ENCODE peak calls at places on chromosomes 5 and 9, in five cellular contexts. One of them, this sample, is unnamed.
A peak's percentile ranks its signal among the peaks of the same experiment; 100 is the strongest.

GRCh38 chr5:40223884-40224402 is 455.8 kb upstream of the PTGER4 start:
- DNase-seq in heart right ventricle: no peak
- DNase-seq in CD4-positive, CD25-positive, alpha-beta regulatory T cell: no peak
- DNase-seq in upper lobe of left lung: no peak
- DNase-seq in neuronal stem cell: no peak
- DNase-seq in this sample: no peak

GRCh38 chr5:122415481-122416120 is 103.6 kb downstream of the SNCAIP start:
- DNase-seq in heart right ventricle: peak; percentile 25
- DNase-seq in CD4-positive, CD25-positive, alpha-beta regulatory T cell: no peak
- DNase-seq in upper lobe of left lung: peak; percentile 31
- DNase-seq in neuronal stem cell: peak; percentile 53
- DNase-seq in this sample: peak; percentile 42

GRCh38 chr9:120730661-120731514 is 16.6 kb upstream of the MEGF9 start:
- DNase-seq in heart right ventricle: peak; percentile 29
- DNase-seq in CD4-positive, CD25-positive, alpha-beta regulatory T cell: no peak
- DNase-seq in upper lobe of left lung: peak; percentile 93
- DNase-seq in neuronal stem cell: peak; percentile 44
- DNase-seq in this sample: no peak

GRCh38 chr9:79382468-79382867 is 189.3 kb upstream of the TLE4 start:
- DNase-seq in heart right ventricle: no peak
- DNase-seq in CD4-positive, CD25-positive, alpha-beta regulatory T cell: no peak
- DNase-seq in upper lobe of left lung: no peak
- DNase-seq in neuronal stem cell: no peak
- DNase-seq in this sample: no peak

GRCh38 chr5:151332857-151333256 is 14.5 kb downstream of the SLC36A2 start:
- DNase-seq in heart right ventricle: no peak
- DNase-seq in CD4-positive, CD25-positive, alpha-beta regulatory T cell: no peak
- DNase-seq in upper lobe of left lung: no peak
- DNase-seq in neuronal stem cell: no peak
- DNase-seq in this sample: no peak

GRCh38 chr9:114037961-114038723 is 40.0 kb downstream of the AMBP start:
- DNase-seq in heart right ventricle: no peak
- DNase-seq in CD4-positive, CD25-positive, alpha-beta regulatory T cell: no peak
- DNase-seq in upper lobe of left lung: peak; percentile 10
- DNase-seq in neuronal stem cell: peak; percentile 75
- DNase-seq in this sample: no peak

GRCh38 chr9:76643399-76644117 is 120.7 kb upstream of the PCA3 start:
- DNase-seq in heart right ventricle: no peak
- DNase-seq in CD4-positive, CD25-positive, alpha-beta regulatory T cell: no peak
- DNase-seq in upper lobe of left lung: no peak
- DNase-seq in neuronal stem cell: no peak
- DNase-seq in this sample: no peak

GRCh38 chr9:83459830-83460229 is 78.4 kb downstream of the FRMD3 start:
- DNase-seq in heart right ventricle: no peak
- DNase-seq in CD4-positive, CD25-positive, alpha-beta regulatory T cell: no peak
- DNase-seq in upper lobe of left lung: no peak
- DNase-seq in neuronal stem cell: no peak
- DNase-seq in this sample: no peak

GRCh38 chr9:124206391-124206790 is 51.4 kb upstream of the NEK6 start:
- DNase-seq in heart right ventricle: no peak
- DNase-seq in CD4-positive, CD25-positive, alpha-beta regulatory T cell: no peak
- DNase-seq in upper lobe of left lung: no peak
- DNase-seq in neuronal stem cell: no peak
- DNase-seq in this sample: no peak

GRCh38 chr5:78611161-78611605 is 37.4 kb downstream of the LHFPL2 start:
- DNase-seq in heart right ventricle: no peak
- DNase-seq in CD4-positive, CD25-positive, alpha-beta regulatory T cell: no peak
- DNase-seq in upper lobe of left lung: no peak
- DNase-seq in neuronal stem cell: peak; percentile 21
- DNase-seq in this sample: no peak

GRCh38 chr5:138664276-138664943 is 88.8 kb upstream of the CTNNA1 start:
- DNase-seq in heart right ventricle: no peak
- DNase-seq in CD4-positive, CD25-positive, alpha-beta regulatory T cell: no peak
- DNase-seq in upper lobe of left lung: no peak
- DNase-seq in neuronal stem cell: no peak
- DNase-seq in this sample: no peak

GRCh38 chr9:96009690-96010477 is 134.4 kb downstream of the ERCC6L2 start:
- DNase-seq in heart right ventricle: no peak
- DNase-seq in CD4-positive, CD25-positive, alpha-beta regulatory T cell: peak; percentile 34
- DNase-seq in upper lobe of left lung: no peak
- DNase-seq in neuronal stem cell: no peak
- DNase-seq in this sample: no peak

GRCh38 chr9:90898229-90898628 is 96.6 kb downstream of the SYK start:
- DNase-seq in heart right ventricle: no peak
- DNase-seq in CD4-positive, CD25-positive, alpha-beta regulatory T cell: no peak
- DNase-seq in upper lobe of left lung: no peak
- DNase-seq in neuronal stem cell: no peak
- DNase-seq in this sample: no peak

GRCh38 chr9:89593776-89594427 is 10.9 kb upstream of the GADD45G start:
- DNase-seq in heart right ventricle: no peak
- DNase-seq in CD4-positive, CD25-positive, alpha-beta regulatory T cell: peak; percentile 31
- DNase-seq in upper lobe of left lung: peak; percentile 51
- DNase-seq in neuronal stem cell: peak; percentile 47
- DNase-seq in this sample: peak; percentile 17

GRCh38 chr5:143201589-143201988 is 201.9 kb downstream of the NR3C1 start:
- DNase-seq in heart right ventricle: no peak
- DNase-seq in CD4-positive, CD25-positive, alpha-beta regulatory T cell: no peak
- DNase-seq in upper lobe of left lung: no peak
- DNase-seq in neuronal stem cell: no peak
- DNase-seq in this sample: no peak

GRCh38 chr5:35009657-35010056 is 38.1 kb downstream of the AGXT2 start:
- DNase-seq in heart right ventricle: no peak
- DNase-seq in CD4-positive, CD25-positive, alpha-beta regulatory T cell: no peak
- DNase-seq in upper lobe of left lung: no peak
- DNase-seq in neuronal stem cell: no peak
- DNase-seq in this sample: no peak

GRCh38 chr5:173451651-173452050 is 123.4 kb upstream of the STC2 start:
- DNase-seq in heart right ventricle: no peak
- DNase-seq in CD4-positive, CD25-positive, alpha-beta regulatory T cell: no peak
- DNase-seq in upper lobe of left lung: no peak
- DNase-seq in neuronal stem cell: no peak
- DNase-seq in this sample: no peak

GRCh38 chr5:173453167-173453566 is 125.0 kb upstream of the STC2 start:
- DNase-seq in heart right ventricle: no peak
- DNase-seq in CD4-positive, CD25-positive, alpha-beta regulatory T cell: no peak
- DNase-seq in upper lobe of left lung: no peak
- DNase-seq in neuronal stem cell: no peak
- DNase-seq in this sample: no peak

GRCh38 chr5:173452506-173452905 is 124.3 kb upstream of the STC2 start:
- DNase-seq in heart right ventricle: no peak
- DNase-seq in CD4-positive, CD25-positive, alpha-beta regulatory T cell: no peak
- DNase-seq in upper lobe of left lung: no peak
- DNase-seq in neuronal stem cell: no peak
- DNase-seq in this sample: no peak

GRCh38 chr5:173451031-173451430 is 122.8 kb upstream of the STC2 start:
- DNase-seq in heart right ventricle: no peak
- DNase-seq in CD4-positive, CD25-positive, alpha-beta regulatory T cell: no peak
- DNase-seq in upper lobe of left lung: no peak
- DNase-seq in neuronal stem cell: no peak
- DNase-seq in this sample: no peak

GRCh38 chr5:173452098-173452497 is 123.9 kb upstream of the STC2 start:
- DNase-seq in heart right ventricle: no peak
- DNase-seq in CD4-positive, CD25-positive, alpha-beta regulatory T cell: no peak
- DNase-seq in upper lobe of left lung: peak; percentile 39
- DNase-seq in neuronal stem cell: no peak
- DNase-seq in this sample: no peak
- H3K27ac ChIP-seq in heart right ventricle: peak overlapping the region; percentile 51
- H3K27ac ChIP-seq in CD4-positive, CD25-positive, alpha-beta regulatory T cell: no peak overlapping the region
- H3K27ac ChIP-seq in upper lobe of left lung: peak overlapping the region; percentile 7
- H3K27ac ChIP-seq in neuronal stem cell: no peak overlapping the region
- H3K27ac ChIP-seq in this sample: no peak overlapping the region

GRCh38 chr5:89478856-89479255 is 595.9 kb upstream of the MEF2C start:
- DNase-seq in heart right ventricle: no peak
- DNase-seq in CD4-positive, CD25-positive, alpha-beta regulatory T cell: no peak
- DNase-seq in upper lobe of left lung: no peak
- DNase-seq in neuronal stem cell: no peak
- DNase-seq in this sample: no peak
- H3K27ac ChIP-seq in heart right ventricle: no peak overlapping the region
- H3K27ac ChIP-seq in CD4-positive, CD25-positive, alpha-beta regulatory T cell: no peak overlapping the region
- H3K27ac ChIP-seq in upper lobe of left lung: no peak overlapping the region
- H3K27ac ChIP-seq in neuronal stem cell: no peak overlapping the region
- H3K27ac ChIP-seq in this sample: no peak overlapping the region

GRCh38 chr9:98209530-98209929 is 17.1 kb upstream of the CORO2A start:
- DNase-seq in heart right ventricle: no peak
- DNase-seq in CD4-positive, CD25-positive, alpha-beta regulatory T cell: no peak
- DNase-seq in upper lobe of left lung: no peak
- DNase-seq in neuronal stem cell: no peak
- DNase-seq in this sample: no peak

GRCh38 chr9:98207606-98208005 is 15.2 kb upstream of the CORO2A start:
- DNase-seq in heart right ventricle: no peak
- DNase-seq in CD4-positive, CD25-positive, alpha-beta regulatory T cell: no peak
- DNase-seq in upper lobe of left lung: no peak
- DNase-seq in neuronal stem cell: no peak
- DNase-seq in this sample: no peak

GRCh38 chr9:98206754-98207153 is 14.3 kb upstream of the CORO2A start:
- DNase-seq in heart right ventricle: no peak
- DNase-seq in CD4-positive, CD25-positive, alpha-beta regulatory T cell: no peak
- DNase-seq in upper lobe of left lung: no peak
- DNase-seq in neuronal stem cell: no peak
- DNase-seq in this sample: no peak

GRCh38 chr9:98210435-98210834 is 18.0 kb upstream of the CORO2A start:
- DNase-seq in heart right ventricle: no peak
- DNase-seq in CD4-positive, CD25-positive, alpha-beta regulatory T cell: no peak
- DNase-seq in upper lobe of left lung: no peak
- DNase-seq in neuronal stem cell: no peak
- DNase-seq in this sample: no peak

DNA sequence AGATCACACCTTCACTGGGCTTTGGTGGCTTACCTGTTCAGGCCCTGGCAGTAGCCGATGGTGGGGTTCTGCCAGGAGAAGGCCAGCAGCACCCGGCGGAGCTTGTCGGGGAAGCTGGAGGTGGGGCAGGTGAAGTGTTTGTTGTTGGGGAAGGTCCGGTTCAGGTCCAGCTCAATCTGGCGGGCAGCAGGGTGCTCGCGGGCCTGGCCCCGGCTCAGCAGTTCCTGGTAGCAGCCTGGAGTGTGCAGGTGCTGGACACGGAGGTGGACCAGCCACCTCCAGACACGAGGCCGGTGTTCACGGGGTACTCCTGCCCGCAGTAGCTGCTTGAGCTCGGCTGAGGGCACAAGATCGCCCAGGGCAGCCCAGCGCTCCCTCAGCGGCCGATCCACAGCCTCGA is 16.2 kb upstream of the CORO2A start:
- DNase-seq in heart right ventricle: no peak
- DNase-seq in CD4-positive, CD25-positive, alpha-beta regulatory T cell: no peak
- DNase-seq in upper lobe of left lung: peak; percentile 58
- DNase-seq in neuronal stem cell: no peak
- DNase-seq in this sample: no peak
- H3K27ac ChIP-seq in heart right ventricle: no peak overlapping the region
- H3K27ac ChIP-seq in CD4-positive, CD25-positive, alpha-beta regulatory T cell: no peak overlapping the region
- H3K27ac ChIP-seq in upper lobe of left lung: no peak overlapping the region
- H3K27ac ChIP-seq in neuronal stem cell: no peak overlapping the region
- H3K27ac ChIP-seq in this sample: no peak overlapping the region

GRCh38 chr5:95809414-95809960 is 13.0 kb downstream of the GLRX start:
- DNase-seq in heart right ventricle: peak; percentile 34
- DNase-seq in CD4-positive, CD25-positive, alpha-beta regulatory T cell: no peak
- DNase-seq in upper lobe of left lung: no peak
- DNase-seq in neuronal stem cell: no peak
- DNase-seq in this sample: peak; percentile 43
- H3K27ac ChIP-seq in heart right ventricle: peak overlapping the region; percentile 87
- H3K27ac ChIP-seq in CD4-positive, CD25-positive, alpha-beta regulatory T cell: peak overlapping the region; percentile 74
- H3K27ac ChIP-seq in upper lobe of left lung: peak overlapping the region; percentile 79
- H3K27ac ChIP-seq in neuronal stem cell: no peak overlapping the region
- H3K27ac ChIP-seq in this sample: no peak overlapping the region

GRCh38 chr5:14142202-14142855 is 813 bp upstream of the TRIO start:
- DNase-seq in heart right ventricle: no peak
- DNase-seq in CD4-positive, CD25-positive, alpha-beta regulatory T cell: no peak
- DNase-seq in upper lobe of left lung: no peak
- DNase-seq in neuronal stem cell: no peak
- DNase-seq in this sample: no peak
- H3K27ac ChIP-seq in heart right ventricle: peak overlapping the region; percentile 88
- H3K27ac ChIP-seq in CD4-positive, CD25-positive, alpha-beta regulatory T cell: no peak overlapping the region
- H3K27ac ChIP-seq in upper lobe of left lung: peak overlapping the region; percentile 87
- H3K27ac ChIP-seq in neuronal stem cell: peak overlapping the region; percentile 90
- H3K27ac ChIP-seq in this sample: peak overlapping the region; percentile 68

GRCh38 chr9:127898433-127899199 is 787 bp downstream of the ST6GALNAC6 start:
- DNase-seq in heart right ventricle: peak; percentile 52
- DNase-seq in CD4-positive, CD25-positive, alpha-beta regulatory T cell: no peak
- DNase-seq in upper lobe of left lung: no peak
- DNase-seq in neuronal stem cell: no peak
- DNase-seq in this sample: no peak
- H3K27ac ChIP-seq in heart right ventricle: peak overlapping the region; percentile 98
- H3K27ac ChIP-seq in CD4-positive, CD25-positive, alpha-beta regulatory T cell: peak overlapping the region; percentile 51
- H3K27ac ChIP-seq in upper lobe of left lung: peak overlapping the region; percentile 96
- H3K27ac ChIP-seq in neuronal stem cell: peak overlapping the region; percentile 54
- H3K27ac ChIP-seq in this sample: peak overlapping the region; percentile 69

DNA sequence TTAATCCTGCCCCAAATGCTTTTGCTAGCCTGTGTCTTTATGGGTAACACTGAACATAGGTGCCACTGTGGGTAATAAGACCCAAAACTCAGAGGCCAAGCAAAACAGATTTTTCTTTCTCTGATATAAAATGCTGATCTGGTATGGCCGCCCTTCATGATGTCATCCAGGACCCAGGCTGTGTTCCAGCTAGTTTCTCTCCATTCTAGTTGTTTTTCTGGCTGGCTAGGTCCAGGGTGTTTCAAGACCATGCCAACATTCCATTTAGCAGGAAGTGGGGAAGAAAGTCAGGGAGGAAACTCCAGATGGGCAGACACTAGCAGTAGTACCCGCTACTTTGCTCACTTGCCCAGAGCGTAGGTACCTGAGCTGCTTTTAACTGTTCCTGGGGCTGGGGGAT is 183.9 kb upstream of the OTULINL start:
- DNase-seq in heart right ventricle: no peak
- DNase-seq in CD4-positive, CD25-positive, alpha-beta regulatory T cell: no peak
- DNase-seq in upper lobe of left lung: no peak
- DNase-seq in neuronal stem cell: no peak
- DNase-seq in this sample: no peak
- H3K27ac ChIP-seq in heart right ventricle: no peak overlapping the region
- H3K27ac ChIP-seq in CD4-positive, CD25-positive, alpha-beta regulatory T cell: no peak overlapping the region
- H3K27ac ChIP-seq in upper lobe of left lung: peak overlapping the region; percentile 2
- H3K27ac ChIP-seq in neuronal stem cell: no peak overlapping the region
- H3K27ac ChIP-seq in this sample: no peak overlapping the region

This sample was measured in substantia nigra.